ENCODE peak calls at places on chromosomes 13 and 19, in ten cellular contexts. P, A, U, B, W, X, F, H, O and Z are unnamed samples.

GRCh38 chr13:108269601-108270328 is at the start of gene TNFSF13B:
- DNase-seq in P (peak), A (peak), U (peak), B (peak), W (no peak), X (no peak), F (peak), H (no peak), O (peak), Z (peak)

GRCh38 chr19:991174-991931 is 7.2 kb downstream of the WDR18 start:
- DNase-seq in P (peak), A (peak), U (no peak), B (peak), W (no peak), X (peak), F (no peak), H (peak), O (peak), Z (peak)

GRCh38 chr13:110419391-110419791 is 112.3 kb downstream of the COL4A2 start:
- DNase-seq in P (peak), A (no peak), U (peak), B (no peak), W (no peak), X (no peak), F (no peak), H (no peak), O (no peak), Z (no peak)

GRCh38 chr19:33683881-33684549 is 62.3 kb downstream of the CHST8 start:
- DNase-seq in P (peak), A (no peak), U (peak), B (peak), W (no peak), X (no peak), F (no peak), H (no peak), O (no peak), Z (peak)

GRCh38 chr13:24148414-24149305 is 11.9 kb upstream of the SPATA13 start:
- DNase-seq in P (peak), A (peak), U (no peak), B (peak), W (no peak), X (peak), F (no peak), H (no peak), O (no peak), Z (no peak)

GRCh38 chr19:2734589-2735288 is 5.1 kb downstream of the SLC39A3 start:
- DNase-seq in P (no peak), A (no peak), U (no peak), B (no peak), W (no peak), X (no peak), F (no peak), H (no peak), O (no peak), Z (no peak)

GRCh38 chr13:32415019-32415418 is 12.9 kb downstream of the N4BP2L1 start:
- DNase-seq in P (peak), A (peak), U (no peak), B (no peak), W (no peak), X (peak), F (no peak), H (no peak), O (no peak), Z (no peak)

GRCh38 chr19:3451451-3451866 is 28.9 kb downstream of the SMIM24 start:
- DNase-seq in P (peak), A (no peak), U (no peak), B (no peak), W (no peak), X (no peak), F (no peak), H (peak), O (peak), Z (no peak)

GRCh38 chr13:27293051-27293691 is 22.5 kb downstream of the RASL11A start:
- DNase-seq in P (no peak), A (no peak), U (peak), B (no peak), W (no peak), X (no peak), F (no peak), H (no peak), O (no peak), Z (no peak)

GRCh38 chr13:43742911-43743310 is 43.9 kb downstream of the ENOX1 start:
- DNase-seq in P (no peak), A (no peak), U (no peak), B (no peak), W (no peak), X (no peak), F (no peak), H (no peak), O (no peak), Z (no peak)

GRCh38 chr19:19531951-19532805 is 3.5 kb downstream of the YJEFN3 start:
- DNase-seq in P (peak), A (peak), U (peak), B (peak), W (no peak), X (no peak), F (peak), H (peak), O (peak), Z (peak)

GRCh38 chr19:44701228-44701627 is 2.3 kb downstream of the CEACAM16 start:
- DNase-seq in P (no peak), A (no peak), U (no peak), B (no peak), W (no peak), X (no peak), F (no peak), H (no peak), O (peak), Z (no peak)

DNA sequence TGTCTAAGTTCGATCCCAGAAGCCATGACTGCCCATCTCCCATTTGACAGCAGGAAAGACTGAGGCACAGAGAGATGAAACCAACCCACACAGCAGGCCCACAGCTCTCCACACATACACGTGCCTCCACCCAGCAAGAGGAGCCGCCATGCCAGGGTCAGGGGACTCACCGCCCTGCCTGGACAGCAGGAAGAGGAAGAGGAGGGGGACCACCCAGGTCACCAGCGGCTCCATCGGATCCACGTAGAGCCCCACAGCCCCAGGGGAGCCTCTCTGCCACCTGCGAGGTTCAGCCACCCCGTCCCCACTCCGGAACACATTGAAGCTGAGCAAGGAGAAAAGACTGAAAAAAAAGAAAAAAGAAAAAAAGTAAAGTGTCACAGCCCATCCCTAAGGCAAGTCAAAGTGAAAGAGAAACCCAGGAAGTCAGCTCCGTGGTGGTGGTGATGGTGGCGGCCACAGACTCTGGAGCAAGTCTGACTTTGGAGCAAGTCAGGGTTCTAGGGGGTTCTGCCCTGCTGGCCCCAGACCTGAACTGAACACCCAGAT is at the start of gene IL12RB1:
- DNase-seq in P (no peak), A (peak), U (no peak), B (no peak), W (no peak), X (no peak), F (no peak), H (no peak), O (no peak), Z (no peak)
- TF ChIP-seq POLR2A in P (no peak), A (no peak), U (no peak), B (no peak), W (peak), X (no peak), F (no peak), H (no peak), O (no peak), Z (no peak)

DNA sequence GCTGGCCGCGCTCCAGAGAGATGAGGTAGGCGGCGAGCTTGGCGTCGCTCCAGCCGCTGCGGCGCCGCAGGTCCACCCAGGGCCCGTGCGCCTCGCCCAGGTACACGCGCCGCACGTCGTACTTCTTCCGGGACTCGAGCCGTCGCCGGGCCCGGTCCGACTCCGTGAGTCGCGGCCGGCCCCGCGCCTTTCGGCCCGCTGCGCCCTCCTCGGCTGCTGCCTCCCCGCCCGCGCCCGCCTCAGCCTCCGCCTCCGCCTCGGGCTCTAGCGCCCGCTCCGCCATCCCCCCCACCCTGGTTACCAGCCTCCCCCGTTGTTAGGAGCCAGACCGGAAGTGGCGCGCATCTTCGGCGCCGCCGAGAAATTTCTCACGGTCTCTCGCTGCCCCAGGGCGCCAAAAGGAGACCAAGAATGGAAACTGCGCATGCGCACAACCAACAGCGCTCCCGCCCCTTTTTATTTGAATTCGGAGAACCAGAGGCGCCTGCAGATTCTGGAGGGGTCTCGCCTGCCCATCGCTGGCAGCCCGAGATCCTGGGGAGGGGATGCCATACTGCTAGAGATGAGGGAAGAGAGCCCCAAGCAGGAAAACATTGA is at the start of gene ZNF653:
- DNase-seq in P (peak), A (peak), U (peak), B (peak), W (peak), X (peak), F (peak), H (peak), O (peak), Z (peak)
- TF ChIP-seq POLR2A in P (peak), A (peak), U (no peak), B (peak), W (peak), X (peak), F (no peak), H (peak), O (no peak), Z (no peak)

GRCh38 chr13:102273111-102273510 is 128.7 kb downstream of the FGF14 start:
- DNase-seq in P (no peak), A (no peak), U (no peak), B (no peak), W (no peak), X (no peak), F (no peak), H (no peak), O (no peak), Z (no peak)

GRCh38 chr13:102261809-102262208 is 140.0 kb downstream of the FGF14 start:
- DNase-seq in P (no peak), A (no peak), U (no peak), B (no peak), W (no peak), X (no peak), F (no peak), H (no peak), O (no peak), Z (no peak)

DNA sequence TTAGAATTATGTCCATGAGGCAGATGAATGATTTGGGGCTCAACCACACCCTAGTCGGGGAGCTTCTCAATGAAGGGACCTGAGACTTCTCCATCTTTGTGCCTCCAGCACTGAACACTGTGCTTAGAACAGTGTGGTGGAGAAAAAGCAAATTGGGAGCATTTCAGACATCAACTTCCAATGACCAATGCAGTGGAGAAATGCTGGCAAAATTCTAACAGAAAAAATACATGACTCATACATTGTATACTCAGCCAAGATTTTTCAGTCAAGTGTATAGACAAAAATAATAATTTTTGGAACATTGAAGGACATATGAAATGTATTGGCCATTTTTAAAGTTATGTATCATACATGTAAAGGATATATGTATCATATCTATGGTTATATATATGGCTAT is 134.7 kb downstream of the FGF14 start:
- DNase-seq in P (no peak), A (no peak), U (no peak), B (peak), W (no peak), X (no peak), F (no peak), H (no peak), O (no peak), Z (no peak)
- TF ChIP-seq POLR2A in P (no peak), A (no peak), U (no peak), B (no peak), W (no peak), X (no peak), F (no peak), H (no peak), O (no peak), Z (no peak)

GRCh38 chr19:21693399-21693798 is 74.0 kb downstream of the ZNF100 start:
- DNase-seq in P (no peak), A (no peak), U (no peak), B (no peak), W (no peak), X (no peak), F (no peak), H (no peak), O (no peak), Z (no peak)

GRCh38 chr19:21694171-21694906 is 73.0 kb downstream of the ZNF100 start:
- DNase-seq in P (no peak), A (no peak), U (no peak), B (no peak), W (no peak), X (no peak), F (no peak), H (peak), O (no peak), Z (no peak)

GRCh38 chr19:21691656-21692055 is 75.7 kb downstream of the ZNF100 start:
- DNase-seq in P (no peak), A (no peak), U (no peak), B (no peak), W (no peak), X (no peak), F (no peak), H (peak), O (no peak), Z (no peak)

GRCh38 chr19:21688464-21688863 is 78.9 kb downstream of the ZNF100 start:
- DNase-seq in P (no peak), A (no peak), U (no peak), B (no peak), W (no peak), X (no peak), F (no peak), H (no peak), O (no peak), Z (no peak)
- TF ChIP-seq POLR2A in P (no peak), A (no peak), U (no peak), B (no peak), W (no peak), X (no peak), F (no peak), H (no peak), O (no peak), Z (no peak)

GRCh38 chr19:52142001-52142595 is 2.4 kb upstream of the ZNF616 start:
- DNase-seq in P (no peak), A (no peak), U (no peak), B (no peak), W (no peak), X (no peak), F (no peak), H (no peak), O (no peak), Z (no peak)

GRCh38 chr19:52140077-52140710 is 456 bp upstream of the ZNF616 start:
- DNase-seq in P (no peak), A (no peak), U (no peak), B (no peak), W (no peak), X (no peak), F (no peak), H (no peak), O (no peak), Z (no peak)

GRCh38 chr19:52138614-52139290 is 986 bp downstream of the ZNF616 start:
- DNase-seq in P (no peak), A (peak), U (no peak), B (peak), W (no peak), X (no peak), F (peak), H (peak), O (peak), Z (peak)

GRCh38 chr19:52139291-52140076 is at the start of gene ZNF616:
- DNase-seq in P (peak), A (peak), U (peak), B (peak), W (peak), X (peak), F (peak), H (peak), O (peak), Z (peak)
- TF ChIP-seq POLR2A in P (no peak), A (peak), U (peak), B (peak), W (peak), X (no peak), F (no peak), H (peak), O (peak), Z (peak)

GRCh38 chr19:40444181-40445005 is at the start of gene SERTAD3:
- DNase-seq in P (peak), A (peak), U (peak), B (peak), W (peak), X (peak), F (peak), H (peak), O (peak), Z (peak)

GRCh38 chr19:40442328-40443130 is 1.6 kb downstream of the SERTAD3 start:
- DNase-seq in P (no peak), A (peak), U (no peak), B (no peak), W (no peak), X (no peak), F (no peak), H (no peak), O (no peak), Z (no peak)

GRCh38 chr19:40441719-40442253 is 2.3 kb downstream of the SERTAD3 start:
- DNase-seq in P (no peak), A (no peak), U (no peak), B (no peak), W (no peak), X (no peak), F (no peak), H (no peak), O (peak), Z (no peak)

GRCh38 chr19:40443930-40444180 is 280 bp downstream of the SERTAD3 start:
- DNase-seq in P (no peak), A (no peak), U (no peak), B (no peak), W (no peak), X (no peak), F (no peak), H (no peak), O (no peak), Z (no peak)

DNA sequence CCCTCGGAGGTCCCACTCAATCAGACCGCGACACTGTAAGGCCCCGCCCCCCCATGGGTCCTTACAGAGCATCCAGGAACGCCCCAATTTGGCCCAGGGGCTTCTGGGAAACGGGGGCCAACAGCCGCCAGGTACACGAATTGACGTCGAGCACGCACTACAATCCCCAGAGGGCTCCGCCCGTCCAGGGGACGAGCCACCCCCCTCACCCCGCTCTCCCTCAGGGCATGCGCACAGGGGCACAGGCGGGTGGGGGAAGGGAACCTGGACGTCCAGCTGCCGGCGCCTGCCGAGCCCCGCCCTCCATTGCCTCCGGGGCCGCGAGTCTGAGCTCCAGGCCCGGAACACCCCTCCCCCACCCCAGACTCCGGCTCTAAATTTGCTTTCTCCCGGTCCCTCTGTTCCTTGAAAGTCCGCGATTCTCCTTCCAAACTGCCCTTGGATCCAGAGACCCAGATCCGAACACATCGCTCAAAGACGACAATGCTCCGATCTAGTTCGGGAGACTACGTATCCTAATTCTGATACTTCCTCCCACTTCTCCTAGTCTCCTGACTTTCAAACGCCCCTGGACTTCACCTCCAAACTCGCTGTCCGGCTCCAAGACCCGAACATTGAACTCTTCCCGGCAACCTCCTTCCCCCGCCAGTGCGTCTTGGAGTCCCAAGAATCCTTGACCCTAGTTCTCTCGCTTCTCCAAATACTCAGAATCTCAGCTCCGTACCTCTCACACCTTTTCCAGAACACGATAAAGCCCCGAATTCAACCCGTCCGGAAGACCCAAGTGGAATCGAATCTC is 805 bp downstream of the SERTAD3 start:
- DNase-seq in P (peak), A (peak), U (peak), B (peak), W (peak), X (peak), F (peak), H (peak), O (peak), Z (peak)
- TF ChIP-seq POLR2A in P (peak), A (peak), U (no peak), B (peak), W (peak), X (no peak), F (no peak), H (peak), O (no peak), Z (peak)